ENCODE peak calls at places on chromosomes 7 and 10, in eight cellular contexts. One of them, this sample, is unnamed.

GRCh38 chr7:2114052-2114451 is 118.7 kb downstream of the MAD1L1 start:
- DNase-seq in caudate nucleus: no peak
- DNase-seq in WERI-Rb-1: no peak
- DNase-seq in activated CD4-positive, alpha-beta T cell treated with anti-CD3 and anti-CD28 coated beads for 48 hours: no peak
- DNase-seq in NCI-H82: no peak
- DNase-seq in stimulated activated CD4-positive, alpha-beta T cell treated with anti-CD3 and anti-CD28 coated beads, Interleukin-4, amount 100 ng/mL, for 1 hour: no peak
- DNase-seq in nephron progenitor cell: no peak
- DNase-seq in fibroblast of mammary gland: peak
- DNase-seq in this sample: no peak

GRCh38 chr7:157951300-157952049 is 614.7 kb downstream of the DNAJB6 start:
- DNase-seq in caudate nucleus: no peak
- DNase-seq in WERI-Rb-1: no peak
- DNase-seq in activated CD4-positive, alpha-beta T cell treated with anti-CD3 and anti-CD28 coated beads for 48 hours: no peak
- DNase-seq in NCI-H82: no peak
- DNase-seq in stimulated activated CD4-positive, alpha-beta T cell treated with anti-CD3 and anti-CD28 coated beads, Interleukin-4, amount 100 ng/mL, for 1 hour: no peak
- DNase-seq in nephron progenitor cell: no peak
- DNase-seq in fibroblast of mammary gland: no peak
- DNase-seq in this sample: no peak

GRCh38 chr7:83947260-83947659 is 247.3 kb downstream of the SEMA3A start:
- DNase-seq in caudate nucleus: no peak
- DNase-seq in WERI-Rb-1: peak
- DNase-seq in activated CD4-positive, alpha-beta T cell treated with anti-CD3 and anti-CD28 coated beads for 48 hours: peak
- DNase-seq in NCI-H82: peak
- DNase-seq in stimulated activated CD4-positive, alpha-beta T cell treated with anti-CD3 and anti-CD28 coated beads, Interleukin-4, amount 100 ng/mL, for 1 hour: no peak
- DNase-seq in nephron progenitor cell: peak
- DNase-seq in fibroblast of mammary gland: peak
- DNase-seq in this sample: no peak

GRCh38 chr10:70169661-70170364 is 501 bp downstream of the SAR1A start:
- DNase-seq in caudate nucleus: no peak
- DNase-seq in WERI-Rb-1: no peak
- DNase-seq in activated CD4-positive, alpha-beta T cell treated with anti-CD3 and anti-CD28 coated beads for 48 hours: no peak
- DNase-seq in NCI-H82: peak
- DNase-seq in stimulated activated CD4-positive, alpha-beta T cell treated with anti-CD3 and anti-CD28 coated beads, Interleukin-4, amount 100 ng/mL, for 1 hour: no peak
- DNase-seq in nephron progenitor cell: peak
- DNase-seq in fibroblast of mammary gland: no peak
- DNase-seq in this sample: peak

GRCh38 chr7:5526190-5527037 is 102.8 kb upstream of the TNRC18 start:
- DNase-seq in caudate nucleus: no peak
- DNase-seq in WERI-Rb-1: no peak
- DNase-seq in activated CD4-positive, alpha-beta T cell treated with anti-CD3 and anti-CD28 coated beads for 48 hours: peak
- DNase-seq in NCI-H82: peak
- DNase-seq in stimulated activated CD4-positive, alpha-beta T cell treated with anti-CD3 and anti-CD28 coated beads, Interleukin-4, amount 100 ng/mL, for 1 hour: peak
- DNase-seq in nephron progenitor cell: no peak
- DNase-seq in fibroblast of mammary gland: peak
- DNase-seq in this sample: no peak

GRCh38 chr10:74799840-74800239 is 26.6 kb upstream of the KAT6B start:
- DNase-seq in caudate nucleus: no peak
- DNase-seq in WERI-Rb-1: no peak
- DNase-seq in activated CD4-positive, alpha-beta T cell treated with anti-CD3 and anti-CD28 coated beads for 48 hours: peak
- DNase-seq in NCI-H82: no peak
- DNase-seq in stimulated activated CD4-positive, alpha-beta T cell treated with anti-CD3 and anti-CD28 coated beads, Interleukin-4, amount 100 ng/mL, for 1 hour: peak
- DNase-seq in nephron progenitor cell: no peak
- DNase-seq in fibroblast of mammary gland: peak
- DNase-seq in this sample: no peak

GRCh38 chr7:108079291-108080057 is 50.7 kb downstream of the LAMB4 start:
- DNase-seq in caudate nucleus: no peak
- DNase-seq in WERI-Rb-1: peak
- DNase-seq in activated CD4-positive, alpha-beta T cell treated with anti-CD3 and anti-CD28 coated beads for 48 hours: no peak
- DNase-seq in NCI-H82: peak
- DNase-seq in stimulated activated CD4-positive, alpha-beta T cell treated with anti-CD3 and anti-CD28 coated beads, Interleukin-4, amount 100 ng/mL, for 1 hour: no peak
- DNase-seq in nephron progenitor cell: no peak
- DNase-seq in fibroblast of mammary gland: peak
- DNase-seq in this sample: no peak

GRCh38 chr10:64814201-64814600 is 1293.0 kb downstream of the REEP3 start:
- DNase-seq in caudate nucleus: no peak
- DNase-seq in WERI-Rb-1: no peak
- DNase-seq in activated CD4-positive, alpha-beta T cell treated with anti-CD3 and anti-CD28 coated beads for 48 hours: no peak
- DNase-seq in NCI-H82: peak
- DNase-seq in stimulated activated CD4-positive, alpha-beta T cell treated with anti-CD3 and anti-CD28 coated beads, Interleukin-4, amount 100 ng/mL, for 1 hour: no peak
- DNase-seq in nephron progenitor cell: no peak
- DNase-seq in fibroblast of mammary gland: no peak
- DNase-seq in this sample: no peak